ENCODE peak calls at places on chromosome 16, in ten cellular contexts. One of them, this sample, is unnamed.

GRCh38 chr16:25014500-25015147 is 545 bp downstream of the ARHGAP17 start:
- DNase-seq in osteocyte: no peak
- DNase-seq in AG10803: peak; percentile 59
- DNase-seq in stomach: peak; percentile 45
- DNase-seq in psoas muscle: peak; percentile 51
- DNase-seq in uterus: peak; percentile 52
- DNase-seq in glutamatergic neuron: peak; percentile 62
- DNase-seq in omental fat pad: no peak
- DNase-seq in fibroblast of villous mesenchyme: peak; percentile 63
- DNase-seq in fibroblast of pulmonary artery: peak; percentile 58
- DNase-seq in this sample: peak; percentile 64

GRCh38 chr16:55257971-55258613 is 65.9 kb upstream of the IRX6 start:
- DNase-seq in osteocyte: no peak
- DNase-seq in AG10803: peak; percentile 71
- DNase-seq in stomach: peak; percentile 60
- DNase-seq in psoas muscle: peak; percentile 52
- DNase-seq in uterus: no peak
- DNase-seq in glutamatergic neuron: peak; percentile 75
- DNase-seq in omental fat pad: peak; percentile 31
- DNase-seq in fibroblast of villous mesenchyme: peak; percentile 34
- DNase-seq in fibroblast of pulmonary artery: peak; percentile 50
- DNase-seq in this sample: peak; percentile 65

GRCh38 chr16:65121870-65122723 is at the start of gene CDH11:
- DNase-seq in osteocyte: peak; percentile 93
- DNase-seq in AG10803: peak; percentile 94
- DNase-seq in stomach: peak; percentile 25
- DNase-seq in psoas muscle: peak; percentile 56
- DNase-seq in uterus: peak; percentile 83
- DNase-seq in glutamatergic neuron: peak; percentile 58
- DNase-seq in omental fat pad: no peak
- DNase-seq in fibroblast of villous mesenchyme: peak; percentile 89
- DNase-seq in fibroblast of pulmonary artery: peak; percentile 89
- DNase-seq in this sample: peak; percentile 89

GRCh38 chr16:29664133-29664912 is 1.3 kb downstream of the SPN start:
- DNase-seq in osteocyte: no peak
- DNase-seq in AG10803: no peak
- DNase-seq in stomach: no peak
- DNase-seq in psoas muscle: no peak
- DNase-seq in uterus: no peak
- DNase-seq in glutamatergic neuron: no peak
- DNase-seq in omental fat pad: no peak
- DNase-seq in fibroblast of villous mesenchyme: no peak
- DNase-seq in fibroblast of pulmonary artery: no peak
- DNase-seq in this sample: no peak

GRCh38 chr16:83723244-83723643 is 84.5 kb upstream of the HSBP1 start:
- DNase-seq in osteocyte: no peak
- DNase-seq in AG10803: peak; percentile 27
- DNase-seq in stomach: no peak
- DNase-seq in psoas muscle: no peak
- DNase-seq in uterus: no peak
- DNase-seq in glutamatergic neuron: no peak
- DNase-seq in omental fat pad: no peak
- DNase-seq in fibroblast of villous mesenchyme: no peak
- DNase-seq in fibroblast of pulmonary artery: no peak
- DNase-seq in this sample: no peak

GRCh38 chr16:72124761-72125634 is 31.4 kb downstream of the DHX38 start:
- DNase-seq in osteocyte: peak; percentile 88
- DNase-seq in AG10803: peak; percentile 77
- DNase-seq in stomach: peak; percentile 68
- DNase-seq in psoas muscle: peak; percentile 77
- DNase-seq in uterus: peak; percentile 51
- DNase-seq in glutamatergic neuron: peak; percentile 84
- DNase-seq in omental fat pad: no peak
- DNase-seq in fibroblast of villous mesenchyme: peak; percentile 77
- DNase-seq in fibroblast of pulmonary artery: peak; percentile 87
- DNase-seq in this sample: peak; percentile 82

GRCh38 chr16:89442990-89443726 is 47.2 kb downstream of the ANKRD11 start:
- DNase-seq in osteocyte: no peak
- DNase-seq in AG10803: peak; percentile 69
- DNase-seq in stomach: peak; percentile 71
- DNase-seq in psoas muscle: peak; percentile 55
- DNase-seq in uterus: peak; percentile 64
- DNase-seq in glutamatergic neuron: no peak
- DNase-seq in omental fat pad: no peak
- DNase-seq in fibroblast of villous mesenchyme: peak; percentile 87
- DNase-seq in fibroblast of pulmonary artery: peak; percentile 63
- DNase-seq in this sample: peak; percentile 77

GRCh38 chr16:2339521-2340484 is 725 bp downstream of the ABCA3 start:
- DNase-seq in osteocyte: peak; percentile 87
- DNase-seq in AG10803: peak; percentile 16
- DNase-seq in stomach: peak; percentile 58
- DNase-seq in psoas muscle: peak; percentile 65
- DNase-seq in uterus: peak; percentile 40
- DNase-seq in glutamatergic neuron: peak; percentile 84
- DNase-seq in omental fat pad: peak; percentile 37
- DNase-seq in fibroblast of villous mesenchyme: peak; percentile 6
- DNase-seq in fibroblast of pulmonary artery: no peak
- DNase-seq in this sample: peak; percentile 5

GRCh38 chr16:47578033-47578432 is 116.9 kb downstream of the PHKB start:
- DNase-seq in osteocyte: no peak
- DNase-seq in AG10803: no peak
- DNase-seq in stomach: no peak
- DNase-seq in psoas muscle: no peak
- DNase-seq in uterus: no peak
- DNase-seq in glutamatergic neuron: no peak
- DNase-seq in omental fat pad: no peak
- DNase-seq in fibroblast of villous mesenchyme: no peak
- DNase-seq in fibroblast of pulmonary artery: no peak
- DNase-seq in this sample: no peak

GRCh38 chr16:47577029-47577428 is 115.9 kb downstream of the PHKB start:
- DNase-seq in osteocyte: no peak
- DNase-seq in AG10803: no peak
- DNase-seq in stomach: no peak
- DNase-seq in psoas muscle: no peak
- DNase-seq in uterus: no peak
- DNase-seq in glutamatergic neuron: no peak
- DNase-seq in omental fat pad: no peak
- DNase-seq in fibroblast of villous mesenchyme: no peak
- DNase-seq in fibroblast of pulmonary artery: no peak
- DNase-seq in this sample: no peak

GRCh38 chr16:47574091-47575054 is 113.2 kb downstream of the PHKB start:
- DNase-seq in osteocyte: no peak
- DNase-seq in AG10803: peak; percentile 45
- DNase-seq in stomach: no peak
- DNase-seq in psoas muscle: no peak
- DNase-seq in uterus: no peak
- DNase-seq in glutamatergic neuron: no peak
- DNase-seq in omental fat pad: no peak
- DNase-seq in fibroblast of villous mesenchyme: peak; percentile 41
- DNase-seq in fibroblast of pulmonary artery: peak; percentile 50
- DNase-seq in this sample: peak; percentile 48

GRCh38 chr16:47581114-47581513 is 120.0 kb downstream of the PHKB start:
- DNase-seq in osteocyte: no peak
- DNase-seq in AG10803: no peak
- DNase-seq in stomach: no peak
- DNase-seq in psoas muscle: no peak
- DNase-seq in uterus: no peak
- DNase-seq in glutamatergic neuron: no peak
- DNase-seq in omental fat pad: no peak
- DNase-seq in fibroblast of villous mesenchyme: peak; percentile 9
- DNase-seq in fibroblast of pulmonary artery: peak; percentile 6
- DNase-seq in this sample: no peak

DNA sequence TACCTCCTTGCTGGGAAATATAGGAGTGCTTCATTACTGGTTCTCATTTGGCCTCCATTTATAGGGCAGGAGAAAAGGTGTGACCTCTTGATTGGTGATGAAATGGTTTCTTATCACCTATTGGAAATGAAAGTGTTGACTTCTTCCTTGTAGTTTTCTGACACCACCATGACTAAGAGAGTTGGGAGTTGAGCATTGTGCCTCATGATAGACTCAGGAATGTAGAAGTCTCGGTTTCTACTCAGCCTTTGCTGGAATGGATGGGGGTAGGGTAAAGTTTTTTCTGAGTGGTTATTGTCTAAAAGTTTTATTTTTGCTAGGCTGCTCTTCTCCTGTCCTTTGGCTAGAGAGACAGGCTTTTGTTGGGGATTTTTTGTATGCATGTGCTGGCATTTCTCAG is 117.4 kb downstream of the PHKB start:
- DNase-seq in osteocyte: no peak
- DNase-seq in AG10803: peak; percentile 7
- DNase-seq in stomach: no peak
- DNase-seq in psoas muscle: no peak
- DNase-seq in uterus: no peak
- DNase-seq in glutamatergic neuron: no peak
- DNase-seq in omental fat pad: no peak
- DNase-seq in fibroblast of villous mesenchyme: no peak
- DNase-seq in fibroblast of pulmonary artery: peak; percentile 15
- DNase-seq in this sample: peak; percentile 11
- TF ChIP-seq CTCF in osteocyte: no peak
- TF ChIP-seq CTCF in AG10803: no peak
- TF ChIP-seq CTCF in stomach: no peak
- TF ChIP-seq CTCF in psoas muscle: no peak
- TF ChIP-seq CTCF in uterus: no peak
- TF ChIP-seq CTCF in glutamatergic neuron: no peak
- TF ChIP-seq CTCF in omental fat pad: no peak
- TF ChIP-seq CTCF in fibroblast of villous mesenchyme: no peak
- TF ChIP-seq CTCF in fibroblast of pulmonary artery: no peak
- TF ChIP-seq CTCF in this sample: no peak

GRCh38 chr16:11260596-11260966 is 4.6 kb upstream of the SOCS1 start:
- DNase-seq in osteocyte: no peak
- DNase-seq in AG10803: no peak
- DNase-seq in stomach: no peak
- DNase-seq in psoas muscle: no peak
- DNase-seq in uterus: no peak
- DNase-seq in glutamatergic neuron: no peak
- DNase-seq in omental fat pad: no peak
- DNase-seq in fibroblast of villous mesenchyme: no peak
- DNase-seq in fibroblast of pulmonary artery: no peak
- DNase-seq in this sample: no peak

GRCh38 chr16:11265124-11265523 is 4.0 kb downstream of the TNP2 start:
- DNase-seq in osteocyte: no peak
- DNase-seq in AG10803: no peak
- DNase-seq in stomach: peak; percentile 30
- DNase-seq in psoas muscle: no peak
- DNase-seq in uterus: no peak
- DNase-seq in glutamatergic neuron: no peak
- DNase-seq in omental fat pad: no peak
- DNase-seq in fibroblast of villous mesenchyme: no peak
- DNase-seq in fibroblast of pulmonary artery: no peak
- DNase-seq in this sample: no peak

GRCh38 chr16:11263737-11264136 is 5.4 kb downstream of the TNP2 start:
- DNase-seq in osteocyte: no peak
- DNase-seq in AG10803: no peak
- DNase-seq in stomach: no peak
- DNase-seq in psoas muscle: no peak
- DNase-seq in uterus: no peak
- DNase-seq in glutamatergic neuron: no peak
- DNase-seq in omental fat pad: no peak
- DNase-seq in fibroblast of villous mesenchyme: no peak
- DNase-seq in fibroblast of pulmonary artery: no peak
- DNase-seq in this sample: no peak

GRCh38 chr16:11262915-11263314 is 6.2 kb downstream of the TNP2 start:
- DNase-seq in osteocyte: no peak
- DNase-seq in AG10803: no peak
- DNase-seq in stomach: peak; percentile 47
- DNase-seq in psoas muscle: no peak
- DNase-seq in uterus: no peak
- DNase-seq in glutamatergic neuron: no peak
- DNase-seq in omental fat pad: no peak
- DNase-seq in fibroblast of villous mesenchyme: no peak
- DNase-seq in fibroblast of pulmonary artery: no peak
- DNase-seq in this sample: no peak

GRCh38 chr16:11264155-11264832 is 4.8 kb downstream of the TNP2 start:
- DNase-seq in osteocyte: no peak
- DNase-seq in AG10803: no peak
- DNase-seq in stomach: no peak
- DNase-seq in psoas muscle: no peak
- DNase-seq in uterus: no peak
- DNase-seq in glutamatergic neuron: no peak
- DNase-seq in omental fat pad: no peak
- DNase-seq in fibroblast of villous mesenchyme: no peak
- DNase-seq in fibroblast of pulmonary artery: no peak
- DNase-seq in this sample: no peak
- TF ChIP-seq CTCF in osteocyte: no peak
- TF ChIP-seq CTCF in AG10803: no peak
- TF ChIP-seq CTCF in stomach: no peak
- TF ChIP-seq CTCF in psoas muscle: no peak
- TF ChIP-seq CTCF in uterus: no peak
- TF ChIP-seq CTCF in glutamatergic neuron: no peak
- TF ChIP-seq CTCF in omental fat pad: no peak
- TF ChIP-seq CTCF in fibroblast of villous mesenchyme: no peak
- TF ChIP-seq CTCF in fibroblast of pulmonary artery: no peak
- TF ChIP-seq CTCF in this sample: no peak

GRCh38 chr16:49049191-49049590 is 232.4 kb downstream of the CBLN1 start:
- DNase-seq in osteocyte: no peak
- DNase-seq in AG10803: no peak
- DNase-seq in stomach: no peak
- DNase-seq in psoas muscle: no peak
- DNase-seq in uterus: no peak
- DNase-seq in glutamatergic neuron: no peak
- DNase-seq in omental fat pad: no peak
- DNase-seq in fibroblast of villous mesenchyme: no peak
- DNase-seq in fibroblast of pulmonary artery: no peak
- DNase-seq in this sample: peak; percentile 14
- TF ChIP-seq CTCF in osteocyte: no peak
- TF ChIP-seq CTCF in AG10803: no peak
- TF ChIP-seq CTCF in stomach: no peak
- TF ChIP-seq CTCF in psoas muscle: no peak
- TF ChIP-seq CTCF in uterus: no peak
- TF ChIP-seq CTCF in glutamatergic neuron: no peak
- TF ChIP-seq CTCF in omental fat pad: no peak
- TF ChIP-seq CTCF in fibroblast of villous mesenchyme: no peak
- TF ChIP-seq CTCF in fibroblast of pulmonary artery: no peak
- TF ChIP-seq CTCF in this sample: no peak

DNA sequence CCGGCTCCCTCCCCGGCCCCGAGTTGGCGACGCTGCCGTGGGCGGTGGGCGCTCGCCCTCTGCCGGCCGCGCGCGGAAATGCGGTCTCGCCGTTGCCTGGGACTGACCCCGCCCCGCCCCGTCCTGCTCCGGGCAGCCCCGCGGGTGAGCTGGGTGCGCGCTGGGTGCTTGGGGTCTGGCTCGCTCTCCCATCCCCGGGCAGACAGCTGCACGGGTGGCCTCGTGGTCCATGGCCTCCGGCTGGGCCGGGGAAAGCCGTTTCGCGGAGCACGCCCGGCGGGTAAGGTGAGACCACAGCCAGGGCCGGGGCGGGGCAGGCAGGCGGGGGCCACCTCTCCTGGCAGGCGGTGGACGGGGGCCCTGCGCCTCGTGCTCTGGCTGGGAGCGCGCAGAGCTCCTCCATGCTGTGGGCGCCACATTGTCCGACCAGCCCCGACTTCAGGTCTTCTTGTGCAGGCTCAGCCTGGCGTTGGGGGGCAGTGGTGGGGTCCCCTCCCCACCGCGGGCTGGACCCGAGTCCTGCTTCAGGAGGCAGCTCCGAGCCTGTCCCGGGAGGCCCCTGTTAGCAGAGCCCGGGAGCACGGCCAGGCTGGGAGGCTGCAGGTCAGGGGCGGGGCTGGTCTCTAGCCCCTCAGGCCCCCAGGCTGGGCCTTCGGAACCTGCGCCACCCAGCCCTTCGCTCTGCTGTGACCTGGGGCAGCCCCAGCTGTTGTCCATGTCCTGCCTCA is 7.0 kb upstream of the C1QTNF8 start:
- DNase-seq in osteocyte: no peak
- DNase-seq in AG10803: peak; percentile 12
- DNase-seq in stomach: peak; percentile 69
- DNase-seq in psoas muscle: peak; percentile 65
- DNase-seq in uterus: peak; percentile 52
- DNase-seq in glutamatergic neuron: peak; percentile 85
- DNase-seq in omental fat pad: peak; percentile 29
- DNase-seq in fibroblast of villous mesenchyme: peak; percentile 6
- DNase-seq in fibroblast of pulmonary artery: peak; percentile 16
- DNase-seq in this sample: no peak
- TF ChIP-seq CTCF in osteocyte: peak; percentile 68
- TF ChIP-seq CTCF in AG10803: no peak
- TF ChIP-seq CTCF in stomach: no peak
- TF ChIP-seq CTCF in psoas muscle: peak; percentile 65
- TF ChIP-seq CTCF in uterus: peak; percentile 70
- TF ChIP-seq CTCF in glutamatergic neuron: peak; percentile 80
- TF ChIP-seq CTCF in omental fat pad: no peak
- TF ChIP-seq CTCF in fibroblast of villous mesenchyme: peak; percentile 59
- TF ChIP-seq CTCF in fibroblast of pulmonary artery: peak; percentile 14
- TF ChIP-seq CTCF in this sample: peak; percentile 55

This sample was measured in fibroblast of the aortic adventitia.